ENCODE peak calls at places on chromosome 7, in ten cellular contexts. O, A, T, J, F, V, L, W, X and Y are unnamed samples.

GRCh38 chr7:27237735-27238334 is 4.8 kb upstream of the EVX1 start:
- DNase-seq in V (no peak), X (no peak), L (no peak), T (no peak), F (no peak), W (peak; percentile 25), J (peak; percentile 42), O (peak; percentile 19), A (no peak), Y (no peak)

GRCh38 chr7:5557920-5558401 is 134.3 kb upstream of the TNRC18 start:
- DNase-seq in T (peak; percentile 58), W (no peak), X (no peak), L (peak; percentile 59), J (no peak), O (peak; percentile 57), A (no peak), F (no peak), V (peak; percentile 85), Y (peak; percentile 45)

GRCh38 chr7:154984601-154985188 is 18.2 kb downstream of the PAXIP1 start:
- DNase-seq in X (no peak), T (no peak), L (no peak), F (no peak), J (no peak), V (no peak), O (no peak), A (no peak), W (no peak), Y (no peak)

GRCh38 chr7:120021085-120021484 is 251.9 kb upstream of the KCND2 start:
- DNase-seq in L (no peak), V (no peak), O (peak; percentile 22), J (no peak), A (no peak), X (no peak), T (no peak), F (no peak), W (peak; percentile 8), Y (no peak)

GRCh38 chr7:32158751-32159360 is 88.6 kb upstream of the PDE1C start:
- DNase-seq in J (no peak), T (no peak), X (no peak), A (no peak), W (no peak), O (no peak), F (no peak), L (no peak), V (no peak), Y (no peak)

GRCh38 chr7:28872226-28872625 is 85.9 kb downstream of the TRIL start:
- DNase-seq in A (no peak), O (peak; percentile 9), X (no peak), F (no peak), L (no peak), V (no peak), W (peak; percentile 75), J (no peak), T (no peak), Y (no peak)

GRCh38 chr7:47782022-47782421 is 166.2 kb downstream of the PKD1L1 start:
- DNase-seq in L (no peak), T (no peak), W (no peak), V (no peak), X (no peak), J (no peak), A (no peak), O (peak; percentile 71), F (no peak), Y (no peak)

GRCh38 chr7:151552352-151553028 is 32.8 kb upstream of the RHEB start:
- DNase-seq in V (no peak), O (no peak), F (peak; percentile 42), X (no peak), L (peak; percentile 71), J (no peak), A (no peak), T (peak; percentile 85), W (peak; percentile 93), Y (no peak)

GRCh38 chr7:22147113-22147512 is 201.4 kb upstream of the CDCA7L start:
- DNase-seq in L (no peak), A (no peak), J (no peak), W (no peak), F (no peak), X (no peak), V (no peak), T (peak; percentile 51), O (no peak), Y (no peak)

GRCh38 chr7:69893915-69894314 is 295.6 kb downstream of the AUTS2 start:
- DNase-seq in T (no peak), O (peak; percentile 29), A (no peak), X (no peak), L (no peak), W (no peak), F (no peak), J (no peak), V (no peak), Y (no peak)
- TF ChIP-seq CTCF in T (peak; percentile 45), O (peak; percentile 25), A (no peak), X (peak; percentile 37), L (no peak), W (peak; percentile 8), F (peak; percentile 65), J (peak; percentile 48), V (no peak), Y (no peak)

GRCh38 chr7:96009162-96009561 is 236.8 kb downstream of the DYNC1I1 start:
- DNase-seq in O (no peak), J (no peak), V (no peak), F (no peak), A (no peak), X (no peak), T (no peak), L (no peak), W (no peak), Y (no peak)

GRCh38 chr7:95999481-95999880 is 227.1 kb downstream of the DYNC1I1 start:
- DNase-seq in A (no peak), J (peak; percentile 7), L (no peak), F (no peak), V (no peak), X (no peak), T (no peak), W (no peak), O (no peak), Y (no peak)

GRCh38 chr7:96004598-96004997 is 232.2 kb downstream of the DYNC1I1 start:
- DNase-seq in W (no peak), X (no peak), O (no peak), A (no peak), J (no peak), L (no peak), T (no peak), V (no peak), F (no peak), Y (no peak)
- TF ChIP-seq CTCF in W (no peak), X (no peak), O (peak; percentile 14), A (no peak), J (peak; percentile 43), L (no peak), T (peak; percentile 7), V (no peak), F (peak; percentile 55), Y (no peak)

GRCh38 chr7:69677054-69677847 is 79.0 kb downstream of the AUTS2 start:
- DNase-seq in O (no peak), J (no peak), T (no peak), L (no peak), F (no peak), V (no peak), X (no peak), A (no peak), W (no peak), Y (no peak)
- TF ChIP-seq CTCF in O (no peak), J (peak; percentile 50), T (no peak), L (no peak), F (peak; percentile 46), V (no peak), X (peak; percentile 12), A (no peak), W (no peak), Y (no peak)

DNA sequence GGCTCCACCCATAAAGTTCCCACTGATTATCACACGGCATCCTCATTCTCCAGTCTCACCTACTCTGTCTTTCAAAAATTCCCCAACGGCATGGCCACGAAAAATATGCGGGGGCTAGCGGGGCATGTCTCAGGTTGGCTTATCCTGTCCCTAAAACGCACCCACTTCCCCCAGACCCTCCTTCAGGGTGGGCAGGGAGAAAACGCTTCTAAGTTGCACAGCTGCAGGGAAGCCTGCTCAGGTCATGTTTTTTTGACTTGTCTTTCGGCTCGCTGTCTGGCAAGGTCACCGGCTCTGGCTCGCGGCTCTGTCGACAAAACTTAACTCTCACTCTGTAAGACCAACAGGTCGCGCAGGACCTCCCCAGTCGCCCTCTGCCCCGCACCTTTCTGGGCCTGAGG is 3.8 kb downstream of the CDK6 start:
- DNase-seq in O (no peak), J (no peak), F (no peak), L (no peak), T (no peak), V (no peak), W (peak; percentile 33), X (no peak), A (no peak), Y (no peak)
- TF ChIP-seq CTCF in O (no peak), J (no peak), F (no peak), L (no peak), T (no peak), V (no peak), W (no peak), X (no peak), A (no peak), Y (no peak)

GRCh38 chr7:135501402-135501801 is 8.5 kb downstream of the CNOT4 start:
- DNase-seq in T (no peak), J (no peak), L (no peak), F (no peak), W (peak; percentile 14), X (no peak), A (no peak), V (no peak), O (no peak), Y (no peak)
- TF ChIP-seq CTCF in T (no peak), J (peak; percentile 6), L (no peak), F (no peak), W (no peak), X (no peak), A (no peak), V (no peak), O (no peak), Y (no peak)

GRCh38 chr7:158829342-158830210 is at the start of gene ESYT2:
- DNase-seq in A (peak; percentile 89), F (peak; percentile 100), T (peak; percentile 98), X (peak; percentile 98), V (peak; percentile 98), L (peak; percentile 96), O (peak; percentile 98), J (peak; percentile 95), W (peak; percentile 98), Y (peak; percentile 100)
- TF ChIP-seq CTCF in A (no peak), F (peak; percentile 38), T (peak; percentile 12), X (peak; percentile 21), V (peak; percentile 22), L (peak; percentile 14), O (no peak), J (peak; percentile 9), W (no peak), Y (no peak)

DNA sequence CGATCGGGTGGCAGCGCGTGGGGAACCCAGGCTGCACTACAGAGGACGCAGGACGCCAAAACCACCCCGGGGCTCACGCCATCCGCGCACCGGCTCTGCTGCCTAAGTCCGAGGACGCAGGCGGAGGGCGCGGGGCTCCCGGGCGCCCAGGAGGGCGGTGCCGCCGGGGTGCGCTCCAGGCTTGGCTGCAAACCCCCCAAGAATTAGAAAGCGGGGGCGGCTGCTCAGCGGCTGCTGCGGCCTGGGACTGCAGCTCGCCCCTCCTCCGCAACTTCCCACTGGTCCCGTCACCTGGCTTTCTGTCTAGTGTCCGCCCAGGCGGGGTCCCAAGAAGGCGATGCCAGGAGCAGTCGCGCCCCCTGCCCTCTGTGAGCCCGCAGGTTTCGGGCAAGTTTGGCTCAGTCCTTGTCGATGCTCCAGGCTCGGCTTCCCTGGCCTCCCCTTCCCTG is 1.7 kb upstream of the POU6F2 start:
- DNase-seq in L (no peak), X (no peak), J (no peak), T (no peak), V (no peak), O (no peak), W (no peak), A (no peak), F (no peak), Y (no peak)
- TF ChIP-seq CTCF in L (no peak), X (no peak), J (no peak), T (no peak), V (no peak), O (no peak), W (no peak), A (no peak), F (no peak), Y (no peak)